ENCODE peak calls at places on chromosomes 5 and 9, in four cellular contexts. J, Q, D and F are unnamed samples.

GRCh38 chr5:10528056-10528816 is 35.6 kb upstream of the ANKRD33B start:
- DNase-seq in J (no peak), Q (peak), D (no peak), F (no peak)

GRCh38 chr9:115193777-115194176 is 75.8 kb upstream of the TNC start:
- DNase-seq in J (no peak), Q (no peak), D (no peak), F (no peak)

GRCh38 chr9:34124923-34125322 is 1.6 kb downstream of the DCAF12 start:
- DNase-seq in J (peak), Q (no peak), D (no peak), F (no peak)

GRCh38 chr5:122661496-122662180 is 113.2 kb upstream of the SNX2 start:
- DNase-seq in J (peak), Q (no peak), D (no peak), F (no peak)

GRCh38 chr5:149267241-149267973 is 4.3 kb upstream of the AFAP1L1 start:
- DNase-seq in J (no peak), Q (no peak), D (no peak), F (no peak)

GRCh38 chr9:70484232-70485130 is 70.0 kb upstream of the KLF9 start:
- DNase-seq in J (peak), Q (peak), D (peak), F (peak)

GRCh38 chr9:133113928-133114351 is 7.1 kb downstream of the RALGDS start:
- DNase-seq in J (no peak), Q (peak), D (no peak), F (no peak)

GRCh38 chr9:10678790-10679189 is 66.0 kb upstream of the PTPRD start:
- DNase-seq in J (peak), Q (peak), D (no peak), F (no peak)

GRCh38 chr5:108728566-108729305 is 19.0 kb upstream of the FER start:
- DNase-seq in J (no peak), Q (no peak), D (no peak), F (no peak)

GRCh38 chr9:26334709-26335108 is 557.9 kb downstream of the CAAP1 start:
- DNase-seq in J (no peak), Q (no peak), D (no peak), F (no peak)

GRCh38 chr9:138025908-138026307 is 148.3 kb downstream of the CACNA1B start:
- DNase-seq in J (no peak), Q (no peak), D (no peak), F (no peak)

GRCh38 chr5:16350816-16351215 is 114.8 kb downstream of the ZNF622 start:
- DNase-seq in J (no peak), Q (no peak), D (no peak), F (no peak)

GRCh38 chr5:7857918-7858632 is 7.1 kb upstream of the CFAP90 start:
- DNase-seq in J (no peak), Q (no peak), D (no peak), F (no peak)

GRCh38 chr5:139675825-139676224 is 27.7 kb downstream of the CXXC5 start:
- DNase-seq in J (no peak), Q (no peak), D (no peak), F (no peak)

GRCh38 chr5:139677404-139678282 is 29.5 kb downstream of the CXXC5 start:
- DNase-seq in J (no peak), Q (no peak), D (no peak), F (no peak)

GRCh38 chr5:139676406-139676805 is 28.3 kb downstream of the CXXC5 start:
- DNase-seq in J (no peak), Q (no peak), D (no peak), F (no peak)

GRCh38 chr5:139676951-139677367 is 28.8 kb downstream of the CXXC5 start:
- DNase-seq in J (no peak), Q (no peak), D (no peak), F (no peak)

DNA sequence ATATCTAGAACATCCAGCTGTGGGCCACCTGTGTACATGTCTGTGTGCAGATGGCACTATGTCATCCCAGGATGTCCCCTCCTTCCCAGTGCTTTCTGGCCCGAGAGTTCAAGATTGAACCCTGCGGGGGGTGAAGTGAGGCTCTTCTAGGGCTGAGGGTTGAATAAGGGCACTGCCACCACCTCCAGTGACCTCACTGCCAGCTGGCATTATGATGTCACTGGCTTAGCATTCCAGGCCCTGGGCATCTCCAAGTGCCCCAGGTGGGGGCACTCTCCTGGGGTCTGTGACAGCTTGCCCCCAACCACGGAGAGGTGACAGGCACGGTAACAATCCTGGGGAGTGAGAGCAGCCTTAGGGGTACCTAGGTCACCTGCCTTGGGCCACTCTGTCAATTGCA is 27.1 kb downstream of the CXXC5 start:
- DNase-seq in J (no peak), Q (no peak), D (no peak), F (no peak)
- H3K9ac ChIP-seq in J (no peak), Q (no peak), D (no peak), F (peak)

GRCh38 chr5:172770675-172771438 is at the start of gene DUSP1:
- DNase-seq in J (peak), Q (peak), D (peak), F (peak)

GRCh38 chr5:172769324-172769597 is 1.7 kb downstream of the DUSP1 start:
- DNase-seq in J (no peak), Q (no peak), D (no peak), F (no peak)

GRCh38 chr5:172770374-172770674 is 671 bp downstream of the DUSP1 start:
- DNase-seq in J (no peak), Q (no peak), D (no peak), F (no peak)

GRCh38 chr5:172768573-172769323 is 2.2 kb downstream of the DUSP1 start:
- DNase-seq in J (peak), Q (peak), D (no peak), F (no peak)

GRCh38 chr5:172769598-172770373 is 1.2 kb downstream of the DUSP1 start:
- DNase-seq in J (peak), Q (peak), D (no peak), F (no peak)
- H3K4ac ChIP-seq in J (no peak), Q (peak), D (no peak), F (no peak)

GRCh38 chr9:116574027-116574679 is 113.0 kb upstream of the TRIM32 start:
- DNase-seq in J (no peak), Q (peak), D (no peak), F (no peak)

GRCh38 chr9:116572095-116572748 is 114.9 kb upstream of the TRIM32 start:
- DNase-seq in J (peak), Q (peak), D (peak), F (peak)

GRCh38 chr9:116580853-116581252 is 106.3 kb upstream of the TRIM32 start:
- DNase-seq in J (no peak), Q (no peak), D (no peak), F (no peak)

DNA sequence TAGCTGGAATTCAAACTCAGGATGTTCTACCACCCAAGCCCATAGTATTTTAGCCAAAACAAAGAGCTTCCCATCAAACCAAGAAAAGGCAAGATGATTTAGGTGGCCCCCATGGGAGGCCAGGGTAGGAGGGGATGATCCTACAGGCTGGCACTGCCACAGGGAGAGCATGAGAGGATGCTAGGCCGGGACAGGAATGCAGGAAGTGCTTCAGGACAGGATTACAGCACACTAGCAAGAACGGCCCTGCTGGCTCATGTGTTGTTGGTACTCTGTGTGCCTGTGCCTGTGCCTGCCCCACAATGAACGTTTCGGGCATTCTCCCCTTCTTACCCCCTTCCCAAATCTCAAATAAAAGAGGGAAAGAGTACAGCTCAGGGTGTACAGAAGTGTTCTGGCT is 110.7 kb upstream of the TRIM32 start:
- DNase-seq in J (no peak), Q (no peak), D (no peak), F (no peak)
- H2AFZ ChIP-seq in J (no peak), Q (no peak), D (no peak), F (no peak)

DNA sequence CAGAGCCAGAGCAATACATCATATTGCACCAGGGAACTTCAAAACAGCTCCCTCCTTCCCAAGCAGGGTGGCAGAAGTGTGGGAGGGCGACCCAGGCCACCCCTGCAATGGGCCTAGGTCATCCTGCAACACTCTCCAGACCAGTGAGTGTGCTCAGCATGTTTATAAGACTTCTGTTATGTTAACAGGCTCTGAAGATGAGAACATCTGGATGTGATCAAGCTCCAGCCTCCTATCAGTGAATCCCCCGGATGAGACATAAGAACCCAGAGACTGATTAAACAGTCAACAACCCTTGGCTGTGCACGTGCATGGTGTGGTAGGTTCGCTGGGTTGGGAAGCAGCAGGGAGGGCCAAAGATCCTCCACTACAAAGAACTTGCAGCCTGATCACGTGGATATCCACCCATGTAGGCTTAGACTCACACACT is 63.3 kb downstream of the ABCA1 start:
- DNase-seq in J (peak), Q (peak), D (no peak), F (no peak)
- H3K9ac ChIP-seq in J (peak), Q (no peak), D (no peak), F (no peak)

GRCh38 chr5:14900661-14901461 is 29.3 kb upstream of the ANKH start:
- DNase-seq in J (peak), Q (peak), D (no peak), F (no peak)
- H3K4ac ChIP-seq in J (no peak), Q (peak), D (no peak), F (no peak)

GRCh38 chr9:74277532-74277931 is 219.6 kb upstream of the RORB start:
- DNase-seq in J (no peak), Q (no peak), D (no peak), F (no peak)

GRCh38 chr9:74285075-74285474 is 212.1 kb upstream of the RORB start:
- DNase-seq in J (no peak), Q (no peak), D (no peak), F (no peak)

GRCh38 chr9:74281674-74282073 is 215.5 kb upstream of the RORB start:
- DNase-seq in J (no peak), Q (no peak), D (peak), F (no peak)

GRCh38 chr9:74284596-74284995 is 212.5 kb upstream of the RORB start:
- DNase-seq in J (no peak), Q (no peak), D (no peak), F (no peak)

GRCh38 chr9:74282526-74283253 is 214.4 kb upstream of the RORB start:
- DNase-seq in J (no peak), Q (no peak), D (no peak), F (no peak)
- H2AFZ ChIP-seq in J (no peak), Q (no peak), D (no peak), F (no peak)

DNA sequence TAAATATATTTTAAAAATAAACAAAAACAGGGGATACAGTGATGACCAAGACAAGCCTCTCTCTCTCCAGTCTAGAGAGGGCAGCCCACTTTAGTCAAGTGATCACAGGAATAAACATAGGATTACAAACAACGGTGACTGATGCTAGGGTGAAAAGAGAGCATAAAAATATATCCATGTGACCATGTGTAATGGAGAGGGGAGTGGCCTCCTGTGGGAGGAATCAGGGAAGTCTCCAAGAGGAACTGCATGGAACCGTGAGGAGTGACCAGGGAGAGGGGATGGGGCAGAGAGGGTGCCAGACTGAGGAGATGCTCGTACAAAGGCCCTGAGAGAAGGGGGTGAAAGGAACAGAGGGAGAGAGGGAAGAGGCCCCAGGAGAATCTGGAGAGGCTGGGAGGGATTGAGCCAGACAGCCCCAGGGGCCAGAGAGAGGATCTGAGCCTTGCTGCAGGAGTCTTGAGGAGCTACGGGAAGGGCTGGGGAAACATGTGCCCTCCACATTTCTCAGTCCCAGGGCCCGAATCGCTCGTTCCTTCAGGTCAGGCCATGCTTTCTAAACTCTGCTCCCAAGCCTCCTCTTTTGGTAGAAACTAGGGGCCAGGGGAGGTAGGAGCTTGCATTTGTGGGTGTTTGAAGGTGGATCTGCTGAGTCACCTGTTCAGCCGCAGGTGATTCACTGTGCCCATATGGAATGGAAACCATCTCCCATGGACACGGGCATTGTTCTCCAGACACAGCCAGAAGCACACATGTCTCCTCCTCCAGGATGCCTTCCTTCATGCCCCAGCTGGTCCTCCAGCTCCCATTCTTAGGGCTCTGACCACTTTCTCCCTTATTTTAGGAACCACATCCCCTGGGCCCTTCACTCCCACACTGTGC is 63.8 kb downstream of the PAX5 start:
- DNase-seq in J (peak), Q (no peak), D (no peak), F (no peak)
- H3K9ac ChIP-seq in J (no peak), Q (no peak), D (no peak), F (no peak)